ENCODE peak calls at places on chromosomes 1 and 21, in nine cellular contexts. A is body of pancreas; W is brain microvascular endothelial cell; Z is lower lobe of right lung; X is tibial nerve; T is CD8-positive, alpha-beta T cell; Q is progenitor cell of endocrine pancreas; R is mesothelial cell of epicardium; B is WTC11. C is an unnamed sample.

GRCh38 chr1:91791103-91791502 is 94.8 kb downstream of the TGFBR3 start:
- DNase-seq in A (peak), W (no peak), Z (no peak), X (no peak), T (no peak), Q (no peak), R (no peak), B (no peak), C (no peak)

GRCh38 chr1:45410850-45411509 is 70.7 kb upstream of the MUTYH start:
- DNase-seq in A (no peak), W (no peak), Z (no peak), X (no peak), T (no peak), Q (no peak), R (no peak), B (no peak), C (no peak)

GRCh38 chr1:184422490-184423233 is 35.8 kb downstream of the C1orf21 start:
- DNase-seq in A (no peak), W (no peak), Z (no peak), X (no peak), T (no peak), Q (no peak), R (no peak), B (no peak), C (no peak)

GRCh38 chr21:31530918-31531705 is 128.4 kb upstream of the SOD1 start:
- DNase-seq in A (peak), W (no peak), Z (no peak), X (no peak), T (no peak), Q (no peak), R (no peak), B (no peak), C (no peak)

GRCh38 chr1:209743145-209743482 is 12.7 kb upstream of the TRAF3IP3 start:
- DNase-seq in A (peak), W (peak), Z (no peak), X (peak), T (no peak), Q (no peak), R (no peak), B (no peak), C (no peak)

GRCh38 chr1:88983791-88984552 is 8.5 kb downstream of the KYAT3 start:
- DNase-seq in A (peak), W (peak), Z (peak), X (no peak), T (no peak), Q (no peak), R (no peak), B (no peak), C (no peak)

GRCh38 chr1:22876359-22877111 is 96.1 kb downstream of the LACTBL1 start:
- DNase-seq in A (no peak), W (peak), Z (no peak), X (no peak), T (no peak), Q (no peak), R (no peak), B (no peak), C (peak)

GRCh38 chr1:48870596-48870995 is 93.9 kb upstream of the BEND5 start:
- DNase-seq in A (no peak), W (no peak), Z (no peak), X (no peak), T (no peak), Q (no peak), R (no peak), B (peak), C (peak)

GRCh38 chr1:226737819-226738420 is 1.2 kb downstream of the ITPKB start:
- DNase-seq in A (peak), W (peak), Z (peak), X (peak), T (peak), Q (peak), R (no peak), B (peak), C (peak)

GRCh38 chr1:114756949-114757454 is 782 bp downstream of the CSDE1 start:
- DNase-seq in A (peak), W (peak), Z (peak), X (peak), T (peak), Q (peak), R (no peak), B (peak), C (peak)

GRCh38 chr1:34549199-34549598 is 205.6 kb upstream of the GJB5 start:
- DNase-seq in A (peak), W (no peak), Z (no peak), X (no peak), T (no peak), Q (peak), R (no peak), B (peak), C (peak)

GRCh38 chr1:88463401-88463800 is 220.7 kb upstream of the PKN2 start:
- DNase-seq in A (no peak), W (no peak), Z (no peak), X (no peak), T (no peak), Q (no peak), R (no peak), B (no peak), C (no peak)

GRCh38 chr21:42221581-42222345 is 2.8 kb downstream of the ABCG1 start:
- DNase-seq in A (peak), W (peak), Z (no peak), X (no peak), T (no peak), Q (no peak), R (no peak), B (no peak), C (no peak)

GRCh38 chr1:176046926-176047325 is 160.2 kb downstream of the COP1 start:
- DNase-seq in A (no peak), W (no peak), Z (no peak), X (no peak), T (no peak), Q (no peak), R (no peak), B (no peak), C (no peak)

GRCh38 chr1:18941221-18942141 is 15.0 kb downstream of the IFFO2 start:
- DNase-seq in A (peak), W (peak), Z (no peak), X (no peak), T (no peak), Q (no peak), R (no peak), B (no peak), C (no peak)

GRCh38 chr1:240946926-240947325 is 335.0 kb upstream of the GREM2 start:
- DNase-seq in A (peak), W (peak), Z (no peak), X (peak), T (no peak), Q (no peak), R (no peak), B (peak), C (peak)

GRCh38 chr1:19710825-19711611 is 46.3 kb downstream of the HTR6 start:
- DNase-seq in A (no peak), W (no peak), Z (no peak), X (no peak), T (no peak), Q (no peak), R (no peak), B (no peak), C (no peak)

GRCh38 chr1:15916417-15916816 is 59.5 kb downstream of the ZBTB17 start:
- DNase-seq in A (no peak), W (peak), Z (no peak), X (no peak), T (no peak), Q (no peak), R (no peak), B (no peak), C (no peak)

DNA sequence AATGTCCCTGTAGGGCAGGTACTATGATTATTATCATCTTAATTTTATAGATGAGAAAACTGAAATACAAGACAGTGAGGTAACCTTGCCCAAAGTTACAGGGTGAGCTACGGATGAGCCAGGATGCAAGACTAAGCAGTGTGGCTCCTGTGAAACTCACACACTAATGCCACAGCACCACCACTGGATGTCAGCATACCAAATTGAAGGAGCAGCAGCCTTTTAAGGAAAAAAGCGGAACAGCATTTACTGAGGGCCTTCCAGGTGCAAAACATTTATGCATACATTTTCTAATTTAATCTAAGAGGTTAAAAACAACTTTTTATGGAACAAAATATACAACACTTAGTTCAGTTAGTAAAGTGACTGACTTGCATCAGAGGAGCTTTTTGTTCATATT is 41.7 kb downstream of the SEC16B start:
- DNase-seq in A (no peak), W (peak), Z (no peak), X (no peak), T (no peak), Q (no peak), R (no peak), B (no peak), C (no peak)
- TF ChIP-seq CTCF in A (no peak), W (peak), Z (no peak), X (no peak), T (no peak), Q (peak), R (no peak), B (no peak), C (no peak)

DNA sequence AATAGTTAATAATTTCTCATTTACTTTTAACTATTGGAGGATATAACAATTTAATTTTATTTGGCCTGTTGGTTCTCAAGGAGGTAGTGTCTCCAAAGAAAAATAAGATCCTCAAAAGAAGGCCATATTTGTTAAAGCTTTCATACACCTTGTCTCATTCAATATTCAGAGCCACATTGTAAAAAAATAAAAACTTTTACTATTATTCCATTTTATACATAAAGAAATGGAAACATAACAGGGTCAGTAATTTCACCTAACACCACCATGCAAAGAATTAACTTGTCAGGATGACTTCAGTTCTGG is 40.3 kb upstream of the KCTD3 start:
- DNase-seq in A (no peak), W (no peak), Z (no peak), X (no peak), T (no peak), Q (no peak), R (no peak), B (no peak), C (no peak)
- TF ChIP-seq CTCF in A (no peak), W (no peak), Z (no peak), X (no peak), T (no peak), Q (no peak), R (peak), B (peak), C (peak)

DNA sequence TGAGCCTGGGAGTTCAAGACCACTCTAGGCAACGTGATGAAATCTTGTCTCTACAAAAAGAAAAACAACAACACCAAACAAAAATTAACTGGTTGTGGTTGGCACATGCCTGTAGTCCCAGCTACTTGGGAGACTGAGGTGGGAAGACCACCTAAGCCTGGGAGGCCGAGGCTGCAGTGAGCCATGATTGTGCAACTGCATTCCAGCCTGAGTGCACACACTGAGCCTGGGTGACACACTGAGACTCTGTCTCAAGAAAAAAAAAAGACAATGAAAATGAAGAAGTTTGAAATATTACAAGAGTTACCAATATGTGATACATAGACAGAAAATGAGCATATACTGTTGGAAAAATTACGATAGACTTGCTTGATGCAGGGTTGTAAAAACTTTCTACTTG is 31.9 kb downstream of the PDC start:
- DNase-seq in A (no peak), W (no peak), Z (no peak), X (no peak), T (no peak), Q (no peak), R (no peak), B (no peak), C (no peak)
- TF ChIP-seq CTCF in A (no peak), W (no peak), Z (no peak), X (no peak), T (no peak), Q (no peak), R (no peak), B (no peak), C (no peak)

GRCh38 chr1:10386761-10387482 is 11.9 kb upstream of the PGD start:
- DNase-seq in A (no peak), W (no peak), Z (no peak), X (no peak), T (no peak), Q (no peak), R (no peak), B (no peak), C (no peak)
- TF ChIP-seq CTCF in A (no peak), W (no peak), Z (no peak), X (no peak), T (no peak), Q (no peak), R (no peak), B (no peak), C (no peak)

GRCh38 chr1:111968511-111968910 is 21.0 kb downstream of the KCND3 start:
- DNase-seq in A (no peak), W (no peak), Z (no peak), X (no peak), T (no peak), Q (no peak), R (no peak), B (no peak), C (no peak)
- TF ChIP-seq CTCF in A (no peak), W (no peak), Z (no peak), X (no peak), T (no peak), Q (no peak), R (no peak), B (no peak), C (no peak)

GRCh38 chr1:153968400-153968799 is 698 bp downstream of the CREB3L4 start:
- DNase-seq in A (no peak), W (no peak), Z (no peak), X (no peak), T (no peak), Q (no peak), R (no peak), B (no peak), C (no peak)

GRCh38 chr1:153968972-153969371 is 1.3 kb downstream of the CREB3L4 start:
- DNase-seq in A (no peak), W (no peak), Z (no peak), X (no peak), T (no peak), Q (no peak), R (no peak), B (no peak), C (no peak)

GRCh38 chr1:153970346-153970745 is 2.6 kb downstream of the CREB3L4 start:
- DNase-seq in A (no peak), W (no peak), Z (no peak), X (no peak), T (no peak), Q (no peak), R (no peak), B (no peak), C (no peak)

GRCh38 chr1:153968000-153968363 is 280 bp downstream of the CREB3L4 start:
- DNase-seq in A (peak), W (no peak), Z (peak), X (no peak), T (no peak), Q (no peak), R (no peak), B (peak), C (no peak)

DNA sequence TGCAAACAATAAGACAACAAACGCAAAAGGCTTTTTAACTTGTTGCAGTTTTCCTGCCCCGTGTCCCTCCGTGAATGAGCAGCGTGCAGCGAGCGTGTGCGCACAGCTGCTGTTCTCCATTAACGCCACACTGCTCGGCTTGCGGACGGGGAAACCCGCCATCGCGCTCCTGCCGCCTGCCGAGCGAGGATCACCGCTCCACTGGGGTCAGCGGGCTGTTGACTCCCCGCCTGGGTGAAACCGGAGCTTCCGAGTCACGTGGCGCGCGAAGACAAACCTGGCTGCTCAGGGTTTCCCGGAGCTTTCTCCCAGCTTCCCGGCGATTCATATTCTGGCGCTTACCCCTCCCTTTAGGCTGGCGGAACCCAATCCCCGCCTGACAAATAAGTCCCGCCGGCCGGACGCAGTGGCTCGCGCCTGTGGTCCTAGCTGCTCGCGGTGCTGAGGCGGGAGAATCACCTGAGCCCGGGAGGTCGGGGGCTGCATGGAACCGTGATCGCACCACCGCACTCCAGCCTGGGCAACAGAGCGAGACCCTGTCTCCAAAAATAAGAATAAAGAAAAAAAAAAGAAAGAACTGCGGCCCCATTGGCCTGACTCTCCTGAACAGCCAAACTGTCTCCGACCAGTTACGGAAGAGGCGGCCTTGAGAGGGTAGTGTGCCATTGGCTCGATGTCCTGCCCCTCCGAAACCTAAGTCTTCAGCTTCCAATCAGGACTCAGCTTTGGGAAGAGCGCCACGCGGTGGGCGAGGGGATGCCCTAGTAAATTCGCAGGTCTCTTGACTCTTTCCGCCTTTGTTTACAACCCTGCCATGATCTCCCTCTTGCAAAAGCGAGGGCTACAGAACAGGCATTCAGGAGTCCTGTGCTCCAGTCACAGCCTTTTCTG is at the start of gene CREB3L4:
- DNase-seq in A (peak), W (peak), Z (peak), X (peak), T (peak), Q (peak), R (peak), B (peak), C (peak)
- TF ChIP-seq CTCF in A (peak), W (peak), Z (peak), X (peak), T (peak), Q (peak), R (no peak), B (no peak), C (peak)

GRCh38 chr21:26091480-26092018 is 79.0 kb downstream of the APP start:
- DNase-seq in A (no peak), W (no peak), Z (no peak), X (no peak), T (no peak), Q (no peak), R (no peak), B (no peak), C (no peak)
- TF ChIP-seq CTCF in A (no peak), W (peak), Z (no peak), X (no peak), T (no peak), Q (peak), R (no peak), B (no peak), C (peak)